ENCODE peak calls at places on chromosome 10, in nine cellular contexts. Z is brain microvascular endothelial cell; G is CD8-positive, alpha-beta memory T cell; E is PC-3; I is WERI-Rb-1; O is lower lobe of right lung; T is pancreas; X is cardiac muscle cell; Y is small intestine. K is an unnamed sample. For H3K36me3, the result is how much of the 10 kb centered on the place peaks cover.

GRCh38 chr10:32981760-32982159 is 23.7 kb upstream of the ITGB1 start:
- DNase-seq in Z (peak), G (peak), E (peak), I (no peak), O (no peak), T (peak), X (peak), Y (peak), K (no peak)

GRCh38 chr10:88707429-88708110 is 1.5 kb downstream of the LIPK start:
- DNase-seq in Z (peak), G (no peak), E (no peak), I (no peak), O (no peak), T (no peak), X (no peak), Y (peak), K (no peak)

GRCh38 chr10:85862771-85863170 is 503.8 kb downstream of the GRID1 start:
- DNase-seq in Z (no peak), G (no peak), E (no peak), I (no peak), O (no peak), T (no peak), X (no peak), Y (no peak), K (no peak)

GRCh38 chr10:15333909-15334649 is 37.0 kb downstream of the FAM171A1 start:
- DNase-seq in Z (no peak), G (no peak), E (no peak), I (no peak), O (no peak), T (no peak), X (no peak), Y (no peak), K (no peak)

GRCh38 chr10:8059191-8059936 is 4.9 kb downstream of the GATA3 start:
- DNase-seq in Z (no peak), G (no peak), E (no peak), I (no peak), O (no peak), T (no peak), X (no peak), Y (no peak), K (peak)

GRCh38 chr10:103493362-103493871 is at the start of gene NEURL1:
- DNase-seq in Z (no peak), G (peak), E (no peak), I (no peak), O (no peak), T (no peak), X (peak), Y (no peak), K (peak)

GRCh38 chr10:5305374-5305773 is 59.4 kb upstream of the UCN3 start:
- DNase-seq in Z (no peak), G (no peak), E (no peak), I (no peak), O (no peak), T (no peak), X (no peak), Y (no peak), K (no peak)

GRCh38 chr10:123911866-123912265 is 20.3 kb upstream of the CPXM2 start:
- DNase-seq in Z (no peak), G (peak), E (no peak), I (no peak), O (no peak), T (no peak), X (no peak), Y (no peak), K (no peak)

GRCh38 chr10:103415581-103415980 is 19.2 kb downstream of the PDCD11 start:
- DNase-seq in Z (no peak), G (no peak), E (no peak), I (no peak), O (no peak), T (no peak), X (no peak), Y (no peak), K (no peak)

GRCh38 chr10:121753726-121754476 is 155.7 kb upstream of the FGFR2 start:
- DNase-seq in Z (peak), G (no peak), E (peak), I (no peak), O (no peak), T (no peak), X (no peak), Y (no peak), K (no peak)

GRCh38 chr10:77392851-77393250 is 244.8 kb downstream of the KCNMA1 start:
- DNase-seq in Z (peak), G (no peak), E (peak), I (no peak), O (peak), T (no peak), X (no peak), Y (no peak), K (no peak)

GRCh38 chr10:44850356-44850934 is 60.7 kb upstream of the TMEM72 start:
- DNase-seq in Z (no peak), G (no peak), E (peak), I (no peak), O (no peak), T (no peak), X (no peak), Y (no peak), K (no peak)

GRCh38 chr10:115525141-115525540 is 432.0 kb downstream of the ATRNL1 start:
- DNase-seq in Z (no peak), G (no peak), E (no peak), I (no peak), O (no peak), T (no peak), X (no peak), Y (no peak), K (no peak)

GRCh38 chr10:109899578-109900355 is 23.5 kb downstream of the XPNPEP1 start:
- DNase-seq in Z (no peak), G (no peak), E (no peak), I (no peak), O (no peak), T (no peak), X (no peak), Y (no peak), K (peak)

GRCh38 chr10:109895095-109895818 is 28.1 kb downstream of the XPNPEP1 start:
- DNase-seq in Z (peak), G (no peak), E (no peak), I (no peak), O (no peak), T (no peak), X (peak), Y (peak), K (peak)

GRCh38 chr10:109895848-109896247 is 27.5 kb downstream of the XPNPEP1 start:
- DNase-seq in Z (no peak), G (no peak), E (no peak), I (no peak), O (no peak), T (no peak), X (no peak), Y (peak), K (peak)

GRCh38 chr10:109898666-109899577 is 24.4 kb downstream of the XPNPEP1 start:
- DNase-seq in Z (peak), G (no peak), E (no peak), I (no peak), O (no peak), T (no peak), X (no peak), Y (peak), K (peak)

DNA sequence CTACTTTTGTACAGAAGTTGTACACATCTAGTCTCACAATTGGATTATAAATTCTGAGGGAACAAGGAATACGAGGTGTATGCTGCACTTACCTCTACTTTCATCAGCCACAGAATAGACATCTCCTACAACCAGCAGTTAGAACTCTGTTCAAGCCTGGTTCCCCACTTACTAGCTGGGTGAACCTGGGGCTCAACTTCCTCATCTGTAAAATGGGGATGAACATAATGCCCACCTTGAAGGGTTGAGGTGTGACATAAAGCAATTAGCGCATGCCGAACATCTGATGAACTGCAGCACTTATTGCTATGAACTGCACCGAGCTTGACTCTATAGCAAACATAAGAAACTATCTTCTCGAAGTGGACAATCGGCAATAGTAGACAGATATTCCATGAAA is 25.3 kb downstream of the XPNPEP1 start:
- DNase-seq in Z (no peak), G (no peak), E (no peak), I (no peak), O (no peak), T (no peak), X (no peak), Y (no peak), K (peak)
- H3K36me3 ChIP-seq in Z (under half), G (under half), E (under half), I (under half), O (under half), T (under half), X (under half), Y (under half), K (under half)

DNA sequence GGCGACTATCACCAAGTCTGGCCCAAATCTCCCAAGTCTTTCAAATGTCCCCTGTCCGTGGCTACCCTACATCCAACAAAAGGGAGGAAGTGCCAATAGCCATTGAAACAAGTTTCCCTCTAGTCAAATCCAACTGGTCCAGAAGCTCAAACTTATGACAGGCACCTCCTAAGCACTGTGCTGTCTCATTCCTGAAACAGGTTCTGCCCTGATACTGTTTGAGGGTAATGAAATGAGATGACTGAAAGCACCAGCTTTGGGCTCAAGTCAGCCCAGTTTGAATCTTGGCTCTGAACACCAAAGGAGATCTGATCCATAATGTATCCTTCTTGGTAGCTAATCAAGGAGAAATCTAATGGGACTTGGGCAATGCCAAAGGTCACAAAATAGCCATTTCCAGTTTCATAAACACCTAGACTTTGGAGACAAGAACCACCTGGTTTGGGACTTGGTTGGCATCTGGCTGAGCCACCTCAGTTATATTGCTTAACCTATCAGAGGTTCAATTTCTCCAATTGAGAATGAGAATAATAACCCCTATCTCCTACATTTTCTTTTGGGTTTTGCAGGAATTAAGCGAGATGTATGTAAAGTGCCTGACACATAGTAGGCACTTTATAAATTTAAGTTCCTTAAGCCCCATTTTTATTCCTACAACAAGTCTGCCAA is 34.7 kb upstream of the ARID5B start:
- DNase-seq in Z (no peak), G (no peak), E (no peak), I (no peak), O (no peak), T (no peak), X (no peak), Y (no peak), K (no peak)
- H3K4me3 ChIP-seq in Z (no peak), G (peak), E (no peak), I (no peak), O (peak), T (peak), X (no peak), Y (no peak), K (no peak)

GRCh38 chr10:13978844-13979227 is 351.9 kb downstream of the FRMD4A start:
- DNase-seq in Z (no peak), G (no peak), E (no peak), I (no peak), O (no peak), T (no peak), X (no peak), Y (no peak), K (no peak)

GRCh38 chr10:13984647-13985155 is 346.0 kb downstream of the FRMD4A start:
- DNase-seq in Z (peak), G (no peak), E (peak), I (no peak), O (no peak), T (no peak), X (no peak), Y (no peak), K (no peak)

GRCh38 chr10:13987472-13987871 is 343.3 kb downstream of the FRMD4A start:
- DNase-seq in Z (peak), G (no peak), E (peak), I (no peak), O (no peak), T (no peak), X (no peak), Y (peak), K (no peak)

GRCh38 chr10:13977861-13978843 is 352.6 kb downstream of the FRMD4A start:
- DNase-seq in Z (peak), G (no peak), E (peak), I (no peak), O (no peak), T (no peak), X (no peak), Y (no peak), K (no peak)

GRCh38 chr10:13983035-13983434 is 347.7 kb downstream of the FRMD4A start:
- DNase-seq in Z (no peak), G (no peak), E (no peak), I (no peak), O (no peak), T (no peak), X (no peak), Y (no peak), K (no peak)
- H3K36me3 ChIP-seq in Z (under half), G (under half), E (under half), I (under half), O (under half), T (under half), X (under half), Y (under half), K (under half)

GRCh38 chr10:74738985-74739567 is 87.3 kb upstream of the KAT6B start:
- DNase-seq in Z (peak), G (peak), E (peak), I (no peak), O (no peak), T (no peak), X (peak), Y (peak), K (peak)
- H3K4me3 ChIP-seq in Z (no peak), G (no peak), E (no peak), I (no peak), O (no peak), T (no peak), X (no peak), Y (no peak), K (no peak)

DNA sequence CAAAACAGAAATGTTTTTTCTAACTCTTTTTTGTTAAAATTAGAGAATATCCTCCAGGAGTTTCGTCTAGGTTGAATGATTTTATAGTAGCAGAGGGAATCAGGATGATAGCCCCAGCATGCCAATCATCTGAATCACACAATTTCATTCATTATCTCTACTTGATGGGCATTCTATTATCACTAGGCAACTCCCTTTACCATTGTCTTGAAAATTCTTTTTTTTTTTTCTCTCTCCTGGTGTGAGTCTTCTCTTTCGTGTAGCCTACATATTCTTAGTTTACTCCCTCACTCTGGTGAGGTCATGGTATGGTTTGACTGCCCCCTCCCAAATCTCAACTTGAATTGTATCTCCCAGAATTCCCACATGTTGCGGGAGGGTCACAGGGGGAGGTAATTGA is 104.8 kb downstream of the OTUD1 start:
- DNase-seq in Z (no peak), G (no peak), E (no peak), I (no peak), O (no peak), T (no peak), X (no peak), Y (no peak), K (no peak)
- H3K36me3 ChIP-seq in Z (under half), G (under half), E (under half), I (under half), O (under half), T (under half), X (under half), Y (under half), K (under half)

DNA sequence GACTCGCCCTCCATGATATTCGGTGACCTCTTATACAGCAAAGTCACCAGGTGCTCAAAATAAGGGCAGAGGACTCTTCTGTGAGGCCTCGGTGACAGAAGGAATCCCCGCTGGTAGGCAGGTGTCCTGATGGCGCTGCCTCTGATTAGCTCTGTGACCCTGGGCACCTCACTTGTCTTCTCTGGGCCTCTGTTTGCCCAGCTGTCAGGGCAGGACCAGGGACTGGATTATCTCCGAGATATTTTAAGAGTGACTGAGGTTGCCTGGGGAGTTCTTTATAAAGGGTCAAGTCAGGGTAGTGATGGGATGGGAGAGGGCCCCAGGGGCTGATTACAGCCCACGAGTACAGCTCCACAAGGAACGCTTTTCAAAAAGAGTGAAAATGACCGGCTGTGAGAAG is 70.9 kb upstream of the SAMD8 start:
- DNase-seq in Z (no peak), G (no peak), E (no peak), I (peak), O (no peak), T (no peak), X (no peak), Y (no peak), K (no peak)
- H3K4me3 ChIP-seq in Z (no peak), G (no peak), E (no peak), I (no peak), O (no peak), T (no peak), X (no peak), Y (no peak), K (no peak)

GRCh38 chr10:63005246-63005645 is 127.9 kb upstream of the NRBF2 start:
- DNase-seq in Z (peak), G (no peak), E (peak), I (no peak), O (no peak), T (no peak), X (no peak), Y (no peak), K (no peak)
- H3K36me3 ChIP-seq in Z (under half), G (under half), E (under half), I (under half), O (under half), T (under half), X (under half), Y (under half), K (under half)

GRCh38 chr10:72740526-72740925 is 48.6 kb downstream of the MCU start:
- DNase-seq in Z (peak), G (no peak), E (peak), I (no peak), O (no peak), T (no peak), X (peak), Y (peak), K (peak)
- H3K4me3 ChIP-seq in Z (no peak), G (no peak), E (no peak), I (no peak), O (no peak), T (no peak), X (no peak), Y (no peak), K (no peak)

GRCh38 chr10:3107426-3107961 is 40.1 kb downstream of the PFKP start:
- DNase-seq in Z (peak), G (no peak), E (no peak), I (no peak), O (peak), T (peak), X (no peak), Y (no peak), K (no peak)
- H3K36me3 ChIP-seq in Z (half or more), G (under half), E (under half), I (under half), O (under half), T (under half), X (half or more), Y (under half), K (under half)